ENCODE peak calls at places on chromosomes 12 and 14, in five cellular contexts. One of them, this sample, is unnamed.

GRCh38 chr12:89073027-89073398 is 279.3 kb downstream of the DUSP6 start:
- DNase-seq in uterus: no peak
- DNase-seq in frontal cortex: no peak
- DNase-seq in HCT116: no peak
- DNase-seq in GM03348: peak
- DNase-seq in this sample: no peak

GRCh38 chr12:46470039-46470627 is 97.6 kb upstream of the SLC38A2 start:
- DNase-seq in uterus: no peak
- DNase-seq in HCT116: no peak
- DNase-seq in GM03348: no peak
- DNase-seq in frontal cortex: no peak
- DNase-seq in this sample: no peak

GRCh38 chr12:122862872-122863701 is 27.8 kb downstream of the HIP1R start:
- DNase-seq in HCT116: no peak
- DNase-seq in frontal cortex: peak
- DNase-seq in uterus: no peak
- DNase-seq in GM03348: no peak
- DNase-seq in this sample: peak

GRCh38 chr12:105275997-105276760 is 40.2 kb upstream of the APPL2 start:
- DNase-seq in uterus: no peak
- DNase-seq in HCT116: no peak
- DNase-seq in GM03348: no peak
- DNase-seq in frontal cortex: no peak
- DNase-seq in this sample: no peak

GRCh38 chr12:90244232-90244631 is 535.6 kb upstream of the ATP2B1 start:
- DNase-seq in HCT116: no peak
- DNase-seq in frontal cortex: no peak
- DNase-seq in GM03348: no peak
- DNase-seq in uterus: no peak
- DNase-seq in this sample: no peak

GRCh38 chr12:53324113-53324778 is 2.8 kb upstream of the AAAS start:
- DNase-seq in frontal cortex: no peak
- DNase-seq in GM03348: no peak
- DNase-seq in HCT116: no peak
- DNase-seq in uterus: peak
- DNase-seq in this sample: peak

GRCh38 chr12:1665366-1665765 is 25.5 kb upstream of the ADIPOR2 start:
- DNase-seq in GM03348: no peak
- DNase-seq in uterus: no peak
- DNase-seq in frontal cortex: no peak
- DNase-seq in HCT116: no peak
- DNase-seq in this sample: no peak

GRCh38 chr14:56482306-56482705 is 97.3 kb upstream of the TMEM260 start:
- DNase-seq in GM03348: no peak
- DNase-seq in uterus: no peak
- DNase-seq in frontal cortex: no peak
- DNase-seq in HCT116: peak
- DNase-seq in this sample: peak

GRCh38 chr12:26113853-26114719 is 10.8 kb downstream of the BHLHE41 start:
- DNase-seq in uterus: peak
- DNase-seq in GM03348: peak
- DNase-seq in HCT116: peak
- DNase-seq in frontal cortex: peak
- DNase-seq in this sample: peak

GRCh38 chr14:64891839-64892375 is 12.2 kb upstream of the SPTB start:
- DNase-seq in uterus: no peak
- DNase-seq in GM03348: peak
- DNase-seq in HCT116: peak
- DNase-seq in frontal cortex: no peak
- DNase-seq in this sample: peak

GRCh38 chr14:69363055-69363454 is 35.0 kb downstream of the ERH start:
- DNase-seq in HCT116: no peak
- DNase-seq in uterus: no peak
- DNase-seq in frontal cortex: peak
- DNase-seq in GM03348: peak
- DNase-seq in this sample: peak

GRCh38 chr14:81903477-81903876 is 369.8 kb upstream of the SEL1L start:
- DNase-seq in frontal cortex: no peak
- DNase-seq in HCT116: no peak
- DNase-seq in GM03348: no peak
- DNase-seq in uterus: no peak
- DNase-seq in this sample: no peak